ENCODE peak calls at places on chromosomes 16 and 17, in seven cellular contexts. One of them, this sample, is unnamed.

GRCh38 chr17:6556121-6557039 is at the start of gene PITPNM3:
- DNase-seq in A549: no peak
- DNase-seq in heart right ventricle: no peak
- DNase-seq in mesenchymal stem cell: peak; percentile 18
- DNase-seq in uterus: no peak
- DNase-seq in cardiac muscle cell: no peak
- DNase-seq in small intestine: peak; percentile 16
- DNase-seq in this sample: no peak

GRCh38 chr17:66228887-66229782 is at the start of gene APOH:
- DNase-seq in mesenchymal stem cell: no peak
- DNase-seq in heart right ventricle: no peak
- DNase-seq in cardiac muscle cell: no peak
- DNase-seq in small intestine: peak; percentile 86
- DNase-seq in A549: peak; percentile 85
- DNase-seq in uterus: no peak
- DNase-seq in this sample: no peak

GRCh38 chr16:57606847-57607501 is 21.5 kb upstream of the ADGRG1 start:
- DNase-seq in heart right ventricle: no peak
- DNase-seq in small intestine: peak; percentile 75
- DNase-seq in cardiac muscle cell: no peak
- DNase-seq in mesenchymal stem cell: no peak
- DNase-seq in uterus: no peak
- DNase-seq in A549: no peak
- DNase-seq in this sample: no peak

GRCh38 chr16:66673691-66674090 is 22.9 kb downstream of the CMTM4 start:
- DNase-seq in cardiac muscle cell: no peak
- DNase-seq in A549: no peak
- DNase-seq in heart right ventricle: no peak
- DNase-seq in uterus: no peak
- DNase-seq in small intestine: no peak
- DNase-seq in mesenchymal stem cell: no peak
- DNase-seq in this sample: no peak

GRCh38 chr17:64622931-64623654 is 39.0 kb downstream of the SMURF2 start:
- DNase-seq in uterus: no peak
- DNase-seq in mesenchymal stem cell: peak; percentile 91
- DNase-seq in cardiac muscle cell: peak; percentile 72
- DNase-seq in small intestine: peak; percentile 19
- DNase-seq in heart right ventricle: no peak
- DNase-seq in A549: peak; percentile 61
- DNase-seq in this sample: no peak

GRCh38 chr17:59695943-59696681 is 11.1 kb downstream of the PTRH2 start:
- DNase-seq in A549: peak; percentile 36
- DNase-seq in heart right ventricle: no peak
- DNase-seq in uterus: no peak
- DNase-seq in mesenchymal stem cell: peak; percentile 33
- DNase-seq in cardiac muscle cell: peak; percentile 36
- DNase-seq in small intestine: no peak
- DNase-seq in this sample: no peak

GRCh38 chr16:23524886-23525285 is 14.6 kb upstream of the GGA2 start:
- DNase-seq in uterus: no peak
- DNase-seq in A549: no peak
- DNase-seq in cardiac muscle cell: no peak
- DNase-seq in heart right ventricle: no peak
- DNase-seq in small intestine: no peak
- DNase-seq in mesenchymal stem cell: no peak
- DNase-seq in this sample: no peak

GRCh38 chr17:35947156-35947585 is 3.7 kb upstream of the LYZL6 start:
- DNase-seq in A549: peak; percentile 75
- DNase-seq in heart right ventricle: peak; percentile 22
- DNase-seq in uterus: no peak
- DNase-seq in cardiac muscle cell: peak; percentile 58
- DNase-seq in mesenchymal stem cell: peak; percentile 44
- DNase-seq in small intestine: peak; percentile 69
- DNase-seq in this sample: no peak

GRCh38 chr16:54159490-54160080 is 127.0 kb downstream of the IRX3 start:
- DNase-seq in small intestine: no peak
- DNase-seq in A549: no peak
- DNase-seq in heart right ventricle: no peak
- DNase-seq in mesenchymal stem cell: no peak
- DNase-seq in uterus: no peak
- DNase-seq in cardiac muscle cell: no peak
- DNase-seq in this sample: no peak

GRCh38 chr17:73401911-73402310 is 90.1 kb upstream of the CDC42EP4 start:
- DNase-seq in mesenchymal stem cell: peak; percentile 18
- DNase-seq in cardiac muscle cell: peak; percentile 62
- DNase-seq in A549: no peak
- DNase-seq in heart right ventricle: peak; percentile 60
- DNase-seq in small intestine: no peak
- DNase-seq in uterus: no peak
- DNase-seq in this sample: peak; percentile 62

GRCh38 chr17:45814622-45815606 is 29.8 kb upstream of the SPPL2C start:
- DNase-seq in heart right ventricle: peak; percentile 34
- DNase-seq in uterus: no peak
- DNase-seq in cardiac muscle cell: no peak
- DNase-seq in small intestine: no peak
- DNase-seq in A549: no peak
- DNase-seq in mesenchymal stem cell: no peak
- DNase-seq in this sample: no peak

GRCh38 chr16:53840472-53840871 is 136.5 kb downstream of the FTO start:
- DNase-seq in mesenchymal stem cell: no peak
- DNase-seq in uterus: no peak
- DNase-seq in small intestine: no peak
- DNase-seq in cardiac muscle cell: no peak
- DNase-seq in A549: no peak
- DNase-seq in heart right ventricle: no peak
- DNase-seq in this sample: no peak

GRCh38 chr16:50568187-50568830 is 20.1 kb downstream of the NKD1 start:
- DNase-seq in cardiac muscle cell: no peak
- DNase-seq in uterus: peak; percentile 49
- DNase-seq in small intestine: no peak
- DNase-seq in A549: no peak
- DNase-seq in heart right ventricle: no peak
- DNase-seq in mesenchymal stem cell: no peak
- DNase-seq in this sample: no peak

GRCh38 chr17:45902892-45903346 is 8.6 kb downstream of the MAPT start:
- DNase-seq in mesenchymal stem cell: no peak
- DNase-seq in heart right ventricle: no peak
- DNase-seq in small intestine: peak; percentile 24
- DNase-seq in A549: peak; percentile 28
- DNase-seq in uterus: no peak
- DNase-seq in cardiac muscle cell: no peak
- DNase-seq in this sample: no peak

GRCh38 chr17:42618442-42619150 is 9.1 kb downstream of the TUBG1 start:
- DNase-seq in A549: peak; percentile 65
- DNase-seq in uterus: no peak
- DNase-seq in cardiac muscle cell: no peak
- DNase-seq in small intestine: peak; percentile 76
- DNase-seq in mesenchymal stem cell: peak; percentile 25
- DNase-seq in heart right ventricle: peak; percentile 48
- DNase-seq in this sample: peak; percentile 60

GRCh38 chr16:29767062-29767461 is 11.0 kb upstream of the ZG16 start:
- DNase-seq in A549: no peak
- DNase-seq in mesenchymal stem cell: no peak
- DNase-seq in small intestine: no peak
- DNase-seq in uterus: no peak
- DNase-seq in heart right ventricle: no peak
- DNase-seq in cardiac muscle cell: no peak
- DNase-seq in this sample: no peak

GRCh38 chr16:50473375-50473945 is 74.7 kb upstream of the NKD1 start:
- DNase-seq in small intestine: no peak
- DNase-seq in mesenchymal stem cell: no peak
- DNase-seq in heart right ventricle: no peak
- DNase-seq in uterus: no peak
- DNase-seq in A549: no peak
- DNase-seq in cardiac muscle cell: peak; percentile 21
- DNase-seq in this sample: no peak

GRCh38 chr17:75511610-75512575 is 3.4 kb downstream of the CASKIN2 start:
- DNase-seq in mesenchymal stem cell: peak; percentile 19
- DNase-seq in uterus: no peak
- DNase-seq in small intestine: peak; percentile 38
- DNase-seq in cardiac muscle cell: peak; percentile 30
- DNase-seq in heart right ventricle: peak; percentile 71
- DNase-seq in A549: no peak
- DNase-seq in this sample: peak; percentile 62
- H3K4me1 ChIP-seq in mesenchymal stem cell: peaks cover 43% of the 10 kb centered on the region
- H3K4me1 ChIP-seq in uterus: no peaks in the 10 kb centered on the region
- H3K4me1 ChIP-seq in small intestine: no peaks in the 10 kb centered on the region
- H3K4me1 ChIP-seq in cardiac muscle cell: peaks cover 20% of the 10 kb centered on the region
- H3K4me1 ChIP-seq in heart right ventricle: peaks cover 73% of the 10 kb centered on the region
- H3K4me1 ChIP-seq in A549: peaks cover 41% of the 10 kb centered on the region
- H3K4me1 ChIP-seq in this sample: peaks cover 96% of the 10 kb centered on the region

GRCh38 chr16:3068486-3068885 is 3.0 kb downstream of the IL32 start:
- DNase-seq in small intestine: no peak
- DNase-seq in heart right ventricle: no peak
- DNase-seq in mesenchymal stem cell: no peak
- DNase-seq in A549: no peak
- DNase-seq in cardiac muscle cell: no peak
- DNase-seq in uterus: no peak
- DNase-seq in this sample: no peak
- H3K4me1 ChIP-seq in small intestine: peaks cover 6% of the 10 kb centered on the region
- H3K4me1 ChIP-seq in heart right ventricle: peaks cover 29% of the 10 kb centered on the region
- H3K4me1 ChIP-seq in mesenchymal stem cell: peaks cover 26% of the 10 kb centered on the region
- H3K4me1 ChIP-seq in A549: peaks cover 17% of the 10 kb centered on the region
- H3K4me1 ChIP-seq in cardiac muscle cell: no peaks in the 10 kb centered on the region
- H3K4me1 ChIP-seq in uterus: no peaks in the 10 kb centered on the region
- H3K4me1 ChIP-seq in this sample: peaks cover 31% of the 10 kb centered on the region

DNA sequence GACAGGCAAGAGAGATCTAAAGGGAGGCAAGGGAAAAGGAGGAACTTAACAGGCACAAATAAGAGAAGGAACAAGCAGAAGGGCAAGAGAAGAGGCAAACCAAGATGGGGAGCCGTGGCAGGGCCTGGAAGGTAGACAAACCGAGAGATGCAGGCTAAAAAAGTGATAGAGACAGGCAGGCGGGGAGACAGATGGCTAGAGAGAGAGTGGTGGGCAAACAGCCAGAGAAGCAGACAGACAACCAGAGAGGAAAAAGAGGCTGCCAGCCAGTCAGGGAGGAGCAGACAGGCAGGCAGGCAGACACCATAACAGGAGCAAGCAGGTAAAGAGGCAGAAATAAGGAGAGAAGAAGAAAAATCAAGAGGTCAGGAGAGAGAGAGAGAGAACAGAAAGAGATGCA is 6.9 kb upstream of the CHD3 start:
- DNase-seq in cardiac muscle cell: peak; percentile 35
- DNase-seq in small intestine: no peak
- DNase-seq in uterus: peak; percentile 49
- DNase-seq in A549: no peak
- DNase-seq in mesenchymal stem cell: no peak
- DNase-seq in heart right ventricle: no peak
- DNase-seq in this sample: no peak
- H3K4me1 ChIP-seq in cardiac muscle cell: peaks cover 16% of the 10 kb centered on the region
- H3K4me1 ChIP-seq in small intestine: peaks cover 4% of the 10 kb centered on the region
- H3K4me1 ChIP-seq in uterus: peaks cover 4% of the 10 kb centered on the region
- H3K4me1 ChIP-seq in A549: peaks cover 16% of the 10 kb centered on the region
- H3K4me1 ChIP-seq in mesenchymal stem cell: peaks cover 6% of the 10 kb centered on the region
- H3K4me1 ChIP-seq in heart right ventricle: peaks cover 44% of the 10 kb centered on the region
- H3K4me1 ChIP-seq in this sample: peaks cover 36% of the 10 kb centered on the region

DNA sequence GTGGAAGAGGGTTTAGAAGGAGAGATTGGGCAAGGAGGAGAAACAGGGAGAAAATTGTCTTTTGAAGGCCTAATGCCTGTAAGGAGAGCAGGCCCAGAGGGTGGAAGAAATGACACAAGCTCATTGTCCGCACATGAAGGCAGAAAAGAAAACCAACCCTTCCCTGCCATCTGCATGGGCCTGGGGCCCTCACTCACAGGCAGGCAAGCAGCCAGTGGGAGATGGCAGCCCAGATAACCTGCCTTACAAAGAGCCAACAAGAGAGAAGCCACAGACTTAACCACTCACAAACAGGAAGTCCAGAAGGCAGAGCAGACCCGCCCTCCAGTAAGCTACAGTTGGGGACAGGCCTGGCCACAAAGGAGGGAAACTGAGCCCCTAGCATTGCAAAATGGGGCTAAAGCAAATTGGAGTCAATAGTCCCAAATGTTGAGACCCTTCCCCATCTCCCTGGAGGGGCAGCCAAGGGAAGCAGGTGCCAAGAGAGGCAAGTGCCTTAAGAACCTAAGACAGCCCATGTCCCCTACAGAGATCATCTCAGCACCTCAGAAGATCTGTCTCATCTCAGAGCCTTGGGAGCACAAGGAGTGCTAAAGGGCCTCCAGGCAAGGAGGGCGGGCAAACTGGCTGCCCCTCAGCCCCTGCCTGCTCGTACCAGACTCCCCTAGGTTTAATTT is 7.3 kb upstream of the TSPOAP1 start:
- DNase-seq in uterus: no peak
- DNase-seq in cardiac muscle cell: no peak
- DNase-seq in heart right ventricle: no peak
- DNase-seq in A549: no peak
- DNase-seq in mesenchymal stem cell: no peak
- DNase-seq in small intestine: peak; percentile 68
- DNase-seq in this sample: no peak
- H3K4me1 ChIP-seq in uterus: no peaks in the 10 kb centered on the region
- H3K4me1 ChIP-seq in cardiac muscle cell: peaks cover 24% of the 10 kb centered on the region
- H3K4me1 ChIP-seq in heart right ventricle: peaks cover 20% of the 10 kb centered on the region
- H3K4me1 ChIP-seq in A549: peaks cover 2% of the 10 kb centered on the region
- H3K4me1 ChIP-seq in mesenchymal stem cell: peaks cover 23% of the 10 kb centered on the region
- H3K4me1 ChIP-seq in small intestine: peaks cover 4% of the 10 kb centered on the region
- H3K4me1 ChIP-seq in this sample: peaks cover 16% of the 10 kb centered on the region

GRCh38 chr17:7575481-7575883 is 4.0 kb upstream of the CD68 start:
- DNase-seq in mesenchymal stem cell: no peak
- DNase-seq in A549: no peak
- DNase-seq in cardiac muscle cell: no peak
- DNase-seq in small intestine: no peak
- DNase-seq in heart right ventricle: no peak
- DNase-seq in uterus: no peak
- DNase-seq in this sample: no peak
- H3K4me1 ChIP-seq in mesenchymal stem cell: peaks cover 29% of the 10 kb centered on the region
- H3K4me1 ChIP-seq in A549: peaks cover 67% of the 10 kb centered on the region
- H3K4me1 ChIP-seq in cardiac muscle cell: no peaks in the 10 kb centered on the region
- H3K4me1 ChIP-seq in small intestine: peaks cover 9% of the 10 kb centered on the region
- H3K4me1 ChIP-seq in heart right ventricle: peaks cover 78% of the 10 kb centered on the region
- H3K4me1 ChIP-seq in uterus: no peaks in the 10 kb centered on the region
- H3K4me1 ChIP-seq in this sample: peaks cover 80% of the 10 kb centered on the region